ENCODE peak calls at places on chromosomes 11 and 22, in nine cellular contexts. One of them, this sample, is unnamed. For H3K36me3 and H3K9me3, the result is how much of the 10 kb centered on the place peaks cover.

GRCh38 chr11:77073328-77074001 is 6.7 kb downstream of the CAPN5 start:
- DNase-seq in colonic mucosa: peak
- DNase-seq in PC-3: peak
- DNase-seq in GM23248: peak
- DNase-seq in naive thymus-derived CD4-positive, alpha-beta T cell: no peak
- DNase-seq in upper lobe of left lung: peak
- DNase-seq in spleen: peak
- DNase-seq in Panc1: no peak
- DNase-seq in SJCRH30: peak
- DNase-seq in this sample: no peak

GRCh38 chr11:108559904-108560303 is 33.7 kb downstream of the EXPH5 start:
- DNase-seq in GM23248: peak
- DNase-seq in Panc1: no peak
- DNase-seq in SJCRH30: no peak
- DNase-seq in naive thymus-derived CD4-positive, alpha-beta T cell: no peak
- DNase-seq in PC-3: no peak
- DNase-seq in spleen: no peak
- DNase-seq in upper lobe of left lung: no peak
- DNase-seq in colonic mucosa: no peak
- DNase-seq in this sample: no peak

GRCh38 chr11:44726278-44727113 is at the start of gene TSPAN18:
- DNase-seq in upper lobe of left lung: no peak
- DNase-seq in PC-3: no peak
- DNase-seq in colonic mucosa: peak
- DNase-seq in naive thymus-derived CD4-positive, alpha-beta T cell: peak
- DNase-seq in spleen: peak
- DNase-seq in GM23248: peak
- DNase-seq in SJCRH30: peak
- DNase-seq in Panc1: no peak
- DNase-seq in this sample: peak

GRCh38 chr11:122692444-122692843 is 36.9 kb downstream of the UBASH3B start:
- DNase-seq in SJCRH30: no peak
- DNase-seq in spleen: no peak
- DNase-seq in upper lobe of left lung: no peak
- DNase-seq in Panc1: no peak
- DNase-seq in colonic mucosa: no peak
- DNase-seq in GM23248: no peak
- DNase-seq in PC-3: no peak
- DNase-seq in naive thymus-derived CD4-positive, alpha-beta T cell: no peak
- DNase-seq in this sample: no peak

GRCh38 chr11:11843233-11843632 is 1.5 kb downstream of the USP47 start:
- DNase-seq in upper lobe of left lung: no peak
- DNase-seq in Panc1: no peak
- DNase-seq in spleen: no peak
- DNase-seq in PC-3: peak
- DNase-seq in naive thymus-derived CD4-positive, alpha-beta T cell: no peak
- DNase-seq in GM23248: peak
- DNase-seq in colonic mucosa: no peak
- DNase-seq in SJCRH30: no peak
- DNase-seq in this sample: peak

GRCh38 chr11:2383823-2384722 is 7.0 kb downstream of the CD81 start:
- DNase-seq in PC-3: no peak
- DNase-seq in Panc1: no peak
- DNase-seq in SJCRH30: no peak
- DNase-seq in colonic mucosa: peak
- DNase-seq in spleen: peak
- DNase-seq in upper lobe of left lung: no peak
- DNase-seq in naive thymus-derived CD4-positive, alpha-beta T cell: no peak
- DNase-seq in GM23248: peak
- DNase-seq in this sample: peak

GRCh38 chr11:995752-996420 is 40.6 kb downstream of the MUC6 start:
- DNase-seq in Panc1: no peak
- DNase-seq in PC-3: no peak
- DNase-seq in upper lobe of left lung: no peak
- DNase-seq in naive thymus-derived CD4-positive, alpha-beta T cell: no peak
- DNase-seq in spleen: no peak
- DNase-seq in colonic mucosa: no peak
- DNase-seq in GM23248: peak
- DNase-seq in SJCRH30: no peak
- DNase-seq in this sample: no peak

GRCh38 chr11:65778901-65779668 is 1.7 kb downstream of the AP5B1 start:
- DNase-seq in naive thymus-derived CD4-positive, alpha-beta T cell: no peak
- DNase-seq in colonic mucosa: peak
- DNase-seq in Panc1: no peak
- DNase-seq in SJCRH30: no peak
- DNase-seq in spleen: peak
- DNase-seq in PC-3: no peak
- DNase-seq in GM23248: no peak
- DNase-seq in upper lobe of left lung: no peak
- DNase-seq in this sample: no peak

GRCh38 chr11:118522571-118523072 is 4.7 kb upstream of the TTC36 start:
- DNase-seq in spleen: no peak
- DNase-seq in GM23248: peak
- DNase-seq in naive thymus-derived CD4-positive, alpha-beta T cell: no peak
- DNase-seq in Panc1: no peak
- DNase-seq in upper lobe of left lung: no peak
- DNase-seq in colonic mucosa: no peak
- DNase-seq in PC-3: peak
- DNase-seq in SJCRH30: peak
- DNase-seq in this sample: no peak

GRCh38 chr11:116773203-116774112 is 671 bp upstream of the BUD13 start:
- DNase-seq in upper lobe of left lung: no peak
- DNase-seq in PC-3: no peak
- DNase-seq in GM23248: peak
- DNase-seq in colonic mucosa: no peak
- DNase-seq in naive thymus-derived CD4-positive, alpha-beta T cell: no peak
- DNase-seq in Panc1: no peak
- DNase-seq in spleen: no peak
- DNase-seq in SJCRH30: peak
- DNase-seq in this sample: no peak

GRCh38 chr22:45239378-45240136 is 1.1 kb downstream of the KIAA0930 start:
- DNase-seq in Panc1: no peak
- DNase-seq in GM23248: peak
- DNase-seq in naive thymus-derived CD4-positive, alpha-beta T cell: no peak
- DNase-seq in colonic mucosa: no peak
- DNase-seq in PC-3: no peak
- DNase-seq in upper lobe of left lung: peak
- DNase-seq in SJCRH30: no peak
- DNase-seq in spleen: peak
- DNase-seq in this sample: no peak

GRCh38 chr11:6251120-6251733 is 8.4 kb upstream of the CCKBR start:
- DNase-seq in naive thymus-derived CD4-positive, alpha-beta T cell: no peak
- DNase-seq in Panc1: peak
- DNase-seq in colonic mucosa: peak
- DNase-seq in SJCRH30: peak
- DNase-seq in upper lobe of left lung: peak
- DNase-seq in PC-3: peak
- DNase-seq in GM23248: peak
- DNase-seq in spleen: peak
- DNase-seq in this sample: peak

GRCh38 chr11:109864161-109864661 is 229.0 kb upstream of the ZC3H12C start:
- DNase-seq in PC-3: peak
- DNase-seq in Panc1: no peak
- DNase-seq in spleen: no peak
- DNase-seq in SJCRH30: no peak
- DNase-seq in GM23248: peak
- DNase-seq in upper lobe of left lung: no peak
- DNase-seq in colonic mucosa: no peak
- DNase-seq in naive thymus-derived CD4-positive, alpha-beta T cell: no peak
- DNase-seq in this sample: no peak

GRCh38 chr22:30371981-30372380 is 15.2 kb downstream of the CCDC157 start:
- DNase-seq in PC-3: no peak
- DNase-seq in GM23248: no peak
- DNase-seq in upper lobe of left lung: no peak
- DNase-seq in Panc1: no peak
- DNase-seq in naive thymus-derived CD4-positive, alpha-beta T cell: no peak
- DNase-seq in spleen: no peak
- DNase-seq in SJCRH30: no peak
- DNase-seq in colonic mucosa: no peak
- DNase-seq in this sample: no peak

GRCh38 chr22:30694171-30694637 is 470 bp upstream of the OSBP2 start:
- DNase-seq in GM23248: peak
- DNase-seq in colonic mucosa: peak
- DNase-seq in PC-3: peak
- DNase-seq in Panc1: no peak
- DNase-seq in naive thymus-derived CD4-positive, alpha-beta T cell: peak
- DNase-seq in upper lobe of left lung: peak
- DNase-seq in SJCRH30: no peak
- DNase-seq in spleen: peak
- DNase-seq in this sample: peak

GRCh38 chr22:36423461-36424404 is 36.0 kb upstream of the MYH9 start:
- DNase-seq in upper lobe of left lung: no peak
- DNase-seq in naive thymus-derived CD4-positive, alpha-beta T cell: no peak
- DNase-seq in PC-3: no peak
- DNase-seq in Panc1: no peak
- DNase-seq in GM23248: no peak
- DNase-seq in SJCRH30: no peak
- DNase-seq in colonic mucosa: no peak
- DNase-seq in spleen: peak
- DNase-seq in this sample: no peak

DNA sequence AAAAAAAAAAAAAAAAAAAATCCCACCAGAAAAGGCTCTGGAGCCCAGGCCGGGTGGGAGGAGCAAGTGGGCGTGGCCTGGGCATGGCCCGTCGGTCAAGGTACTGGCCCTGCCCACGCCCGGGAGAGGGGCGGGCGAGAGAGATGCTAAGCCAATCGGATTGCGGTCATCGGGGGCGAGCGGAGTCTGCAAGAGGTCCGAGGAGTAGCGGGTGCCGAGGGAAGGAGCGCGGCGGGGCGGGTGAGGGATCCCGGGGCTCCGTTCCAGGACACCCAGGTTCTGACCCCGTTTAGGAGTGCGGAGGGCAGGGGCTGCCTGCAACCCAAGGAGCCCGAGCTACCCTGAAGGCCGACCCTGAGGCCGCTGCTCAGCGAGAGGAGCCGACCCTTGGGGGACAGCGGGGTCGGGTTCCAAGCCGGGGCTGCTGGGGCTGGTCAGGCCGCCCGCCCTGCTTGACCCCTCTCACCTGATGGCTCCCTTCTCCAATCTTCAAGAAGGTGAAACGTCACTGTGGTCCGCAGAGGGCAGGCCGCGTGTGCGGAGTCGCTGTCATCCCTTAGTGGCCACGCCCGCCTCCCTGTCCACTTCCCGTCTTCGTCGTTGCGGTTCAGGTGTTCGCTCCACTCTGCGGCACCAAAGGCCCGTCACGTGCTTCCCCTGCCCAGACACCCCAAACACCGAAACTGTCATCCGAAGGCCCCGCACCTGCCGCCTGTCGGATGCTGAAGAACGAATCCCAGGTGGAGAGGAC is 11.1 kb upstream of the TAB1 start:
- DNase-seq in naive thymus-derived CD4-positive, alpha-beta T cell: peak
- DNase-seq in spleen: peak
- DNase-seq in SJCRH30: no peak
- DNase-seq in upper lobe of left lung: peak
- DNase-seq in GM23248: peak
- DNase-seq in colonic mucosa: peak
- DNase-seq in PC-3: peak
- DNase-seq in Panc1: no peak
- DNase-seq in this sample: peak
- H3K4me3 ChIP-seq in naive thymus-derived CD4-positive, alpha-beta T cell: peak
- H3K4me3 ChIP-seq in spleen: peak
- H3K4me3 ChIP-seq in SJCRH30: no peak
- H3K4me3 ChIP-seq in upper lobe of left lung: peak
- H3K4me3 ChIP-seq in GM23248: peak
- H3K4me3 ChIP-seq in colonic mucosa: peak
- H3K4me3 ChIP-seq in PC-3: peak
- H3K4me3 ChIP-seq in Panc1: peak
- H3K4me3 ChIP-seq in this sample: peak

DNA sequence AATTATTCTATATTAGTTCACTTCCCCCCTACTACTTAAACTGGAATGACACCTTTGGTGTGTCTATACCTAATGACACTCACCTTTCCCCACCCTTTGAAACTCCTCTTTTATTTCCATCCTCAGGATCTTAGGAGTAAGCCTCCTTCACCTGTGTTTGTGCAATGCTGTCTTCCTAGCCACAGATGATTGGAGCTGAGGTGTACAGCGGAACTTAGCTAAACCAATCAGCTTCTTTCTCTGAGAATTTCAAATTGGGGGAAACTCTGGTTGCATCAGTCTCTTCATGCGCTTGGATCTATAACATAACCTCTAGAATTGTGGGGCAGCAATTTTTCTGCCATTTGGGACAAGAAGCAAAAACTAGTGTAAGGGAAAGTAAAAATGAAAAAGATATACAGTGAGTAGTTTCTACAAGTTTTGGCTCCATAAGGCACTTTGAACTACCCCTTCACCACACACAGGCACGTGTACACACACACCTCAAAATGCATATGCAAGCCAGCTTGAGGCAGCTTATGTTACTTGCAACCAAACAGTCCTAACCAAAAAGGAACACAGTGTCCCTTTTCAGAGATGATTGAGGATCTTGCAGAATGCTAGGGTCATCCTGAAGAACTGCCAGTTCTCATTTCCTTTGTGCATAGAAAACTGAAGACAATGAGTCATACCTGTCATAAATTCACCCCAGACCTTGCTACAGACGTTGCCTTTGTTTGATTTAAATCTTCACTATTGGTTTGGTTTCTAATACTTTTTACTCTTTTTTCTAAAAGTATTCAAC is 36.0 kb upstream of the LDLRAD3 start:
- DNase-seq in naive thymus-derived CD4-positive, alpha-beta T cell: no peak
- DNase-seq in GM23248: peak
- DNase-seq in SJCRH30: no peak
- DNase-seq in PC-3: peak
- DNase-seq in spleen: no peak
- DNase-seq in upper lobe of left lung: peak
- DNase-seq in Panc1: peak
- DNase-seq in colonic mucosa: no peak
- DNase-seq in this sample: no peak
- H3K36me3 ChIP-seq in naive thymus-derived CD4-positive, alpha-beta T cell: under half
- H3K36me3 ChIP-seq in GM23248: under half
- H3K36me3 ChIP-seq in SJCRH30: under half
- H3K36me3 ChIP-seq in PC-3: under half
- H3K36me3 ChIP-seq in spleen: under half
- H3K36me3 ChIP-seq in upper lobe of left lung: under half
- H3K36me3 ChIP-seq in Panc1: under half
- H3K36me3 ChIP-seq in colonic mucosa: under half
- H3K36me3 ChIP-seq in this sample: under half

DNA sequence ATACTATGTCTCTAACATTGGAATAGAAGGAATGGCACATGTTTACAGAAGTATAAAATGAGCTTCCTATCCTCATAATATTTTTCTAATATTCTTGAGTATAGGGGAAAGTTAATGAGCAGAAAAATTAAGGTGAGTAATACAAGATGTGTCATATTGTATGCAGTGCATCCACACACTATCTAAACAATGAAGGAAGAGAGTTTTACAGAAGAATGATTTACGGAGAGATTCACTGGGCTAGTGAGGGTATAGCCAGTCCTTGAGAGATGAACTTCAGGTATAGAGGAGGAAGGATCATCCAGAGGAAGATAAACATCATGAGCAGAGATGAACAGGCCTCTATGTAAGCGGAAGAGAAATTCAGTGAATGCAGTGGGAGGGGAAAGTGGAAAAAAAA is 569.0 kb downstream of the CNTN5 start:
- DNase-seq in SJCRH30: no peak
- DNase-seq in GM23248: no peak
- DNase-seq in Panc1: no peak
- DNase-seq in spleen: no peak
- DNase-seq in upper lobe of left lung: no peak
- DNase-seq in colonic mucosa: no peak
- DNase-seq in naive thymus-derived CD4-positive, alpha-beta T cell: no peak
- DNase-seq in PC-3: peak
- DNase-seq in this sample: no peak
- H3K9me3 ChIP-seq in SJCRH30: under half
- H3K9me3 ChIP-seq in GM23248: under half
- H3K9me3 ChIP-seq in Panc1: under half
- H3K9me3 ChIP-seq in spleen: under half
- H3K9me3 ChIP-seq in upper lobe of left lung: under half
- H3K9me3 ChIP-seq in colonic mucosa: under half
- H3K9me3 ChIP-seq in naive thymus-derived CD4-positive, alpha-beta T cell: under half
- H3K9me3 ChIP-seq in PC-3: under half
- H3K9me3 ChIP-seq in this sample: under half

GRCh38 chr11:64453466-64453865 is 94.5 kb downstream of the RPS6KA4 start:
- DNase-seq in colonic mucosa: no peak
- DNase-seq in naive thymus-derived CD4-positive, alpha-beta T cell: no peak
- DNase-seq in upper lobe of left lung: no peak
- DNase-seq in spleen: peak
- DNase-seq in PC-3: no peak
- DNase-seq in Panc1: no peak
- DNase-seq in GM23248: no peak
- DNase-seq in SJCRH30: no peak
- DNase-seq in this sample: no peak
- H3K4me3 ChIP-seq in colonic mucosa: no peak
- H3K4me3 ChIP-seq in naive thymus-derived CD4-positive, alpha-beta T cell: no peak
- H3K4me3 ChIP-seq in upper lobe of left lung: no peak
- H3K4me3 ChIP-seq in spleen: no peak
- H3K4me3 ChIP-seq in PC-3: no peak
- H3K4me3 ChIP-seq in Panc1: no peak
- H3K4me3 ChIP-seq in GM23248: no peak
- H3K4me3 ChIP-seq in SJCRH30: no peak
- H3K4me3 ChIP-seq in this sample: no peak

This sample was measured in CD8-positive, alpha-beta memory T cell.